ENCODE peak calls at places on chromosomes 4 and X, in eight cellular contexts. One of them, this sample, is unnamed. For H3K36me3 and H3K9me3, the result is how much of the 10 kb centered on the place peaks cover.

GRCh38 chrX:87434618-87435017 is 83.0 kb upstream of the KLHL4 start:
- DNase-seq in neuronal stem cell: no peak
- DNase-seq in IMR-90: no peak
- DNase-seq in GM23248: no peak
- DNase-seq in colonic mucosa: no peak
- DNase-seq in HepG2: no peak
- DNase-seq in fibroblast of lung: no peak
- DNase-seq in PC-3: no peak
- DNase-seq in this sample: no peak

GRCh38 chr4:147724468-147725201 is 7.3 kb upstream of the ARHGAP10 start:
- DNase-seq in neuronal stem cell: no peak
- DNase-seq in PC-3: no peak
- DNase-seq in HepG2: no peak
- DNase-seq in fibroblast of lung: no peak
- DNase-seq in GM23248: no peak
- DNase-seq in colonic mucosa: no peak
- DNase-seq in IMR-90: no peak
- DNase-seq in this sample: no peak

GRCh38 chr4:183468210-183469095 is 24.0 kb downstream of the CDKN2AIP start:
- DNase-seq in GM23248: peak
- DNase-seq in IMR-90: peak
- DNase-seq in colonic mucosa: no peak
- DNase-seq in neuronal stem cell: no peak
- DNase-seq in HepG2: peak
- DNase-seq in fibroblast of lung: no peak
- DNase-seq in PC-3: peak
- DNase-seq in this sample: no peak

GRCh38 chrX:34656842-34657780 is at the start of gene TMEM47:
- DNase-seq in neuronal stem cell: peak
- DNase-seq in PC-3: peak
- DNase-seq in IMR-90: peak
- DNase-seq in HepG2: no peak
- DNase-seq in colonic mucosa: peak
- DNase-seq in fibroblast of lung: peak
- DNase-seq in GM23248: peak
- DNase-seq in this sample: no peak

GRCh38 chr4:56130609-56131150 is 181.9 kb downstream of the CEP135 start:
- DNase-seq in GM23248: peak
- DNase-seq in HepG2: no peak
- DNase-seq in PC-3: no peak
- DNase-seq in neuronal stem cell: no peak
- DNase-seq in colonic mucosa: no peak
- DNase-seq in IMR-90: no peak
- DNase-seq in fibroblast of lung: peak
- DNase-seq in this sample: no peak

GRCh38 chr4:101040776-101041175 is 306.6 kb downstream of the PPP3CA start:
- DNase-seq in neuronal stem cell: no peak
- DNase-seq in HepG2: no peak
- DNase-seq in fibroblast of lung: no peak
- DNase-seq in colonic mucosa: no peak
- DNase-seq in GM23248: no peak
- DNase-seq in IMR-90: no peak
- DNase-seq in PC-3: no peak
- DNase-seq in this sample: no peak

GRCh38 chr4:40254961-40255721 is 58.3 kb downstream of the RHOH start:
- DNase-seq in HepG2: peak
- DNase-seq in colonic mucosa: no peak
- DNase-seq in IMR-90: peak
- DNase-seq in fibroblast of lung: peak
- DNase-seq in GM23248: peak
- DNase-seq in PC-3: peak
- DNase-seq in neuronal stem cell: no peak
- DNase-seq in this sample: no peak

GRCh38 chrX:119686087-119686639 is 6.8 kb downstream of the SEPTIN6 start:
- DNase-seq in GM23248: peak
- DNase-seq in PC-3: no peak
- DNase-seq in HepG2: no peak
- DNase-seq in neuronal stem cell: no peak
- DNase-seq in colonic mucosa: no peak
- DNase-seq in IMR-90: no peak
- DNase-seq in fibroblast of lung: no peak
- DNase-seq in this sample: peak

GRCh38 chrX:103845165-103845653 is 13.2 kb upstream of the RAB9B start:
- DNase-seq in HepG2: peak
- DNase-seq in IMR-90: peak
- DNase-seq in fibroblast of lung: peak
- DNase-seq in colonic mucosa: peak
- DNase-seq in neuronal stem cell: peak
- DNase-seq in PC-3: peak
- DNase-seq in GM23248: peak
- DNase-seq in this sample: peak

GRCh38 chr4:105022811-105023667 is 123.6 kb upstream of the TET2 start:
- DNase-seq in GM23248: no peak
- DNase-seq in neuronal stem cell: no peak
- DNase-seq in HepG2: no peak
- DNase-seq in fibroblast of lung: peak
- DNase-seq in IMR-90: peak
- DNase-seq in colonic mucosa: no peak
- DNase-seq in PC-3: peak
- DNase-seq in this sample: no peak

GRCh38 chrX:47518105-47518504 is 35.1 kb upstream of the ZNF41 start:
- DNase-seq in GM23248: no peak
- DNase-seq in colonic mucosa: no peak
- DNase-seq in IMR-90: no peak
- DNase-seq in PC-3: peak
- DNase-seq in fibroblast of lung: peak
- DNase-seq in HepG2: peak
- DNase-seq in neuronal stem cell: no peak
- DNase-seq in this sample: no peak

GRCh38 chrX:56764153-56764974 is 35.3 kb downstream of the NBDY start:
- DNase-seq in GM23248: peak
- DNase-seq in fibroblast of lung: peak
- DNase-seq in colonic mucosa: peak
- DNase-seq in PC-3: peak
- DNase-seq in neuronal stem cell: peak
- DNase-seq in IMR-90: peak
- DNase-seq in HepG2: peak
- DNase-seq in this sample: peak

GRCh38 chrX:131402124-131402811 is 113.2 kb upstream of the IGSF1 start:
- DNase-seq in HepG2: no peak
- DNase-seq in colonic mucosa: no peak
- DNase-seq in neuronal stem cell: no peak
- DNase-seq in PC-3: no peak
- DNase-seq in IMR-90: no peak
- DNase-seq in fibroblast of lung: no peak
- DNase-seq in GM23248: no peak
- DNase-seq in this sample: no peak

GRCh38 chrX:72201836-72202536 is 20.4 kb downstream of the PIN4 start:
- DNase-seq in HepG2: no peak
- DNase-seq in fibroblast of lung: peak
- DNase-seq in colonic mucosa: no peak
- DNase-seq in PC-3: peak
- DNase-seq in GM23248: peak
- DNase-seq in neuronal stem cell: no peak
- DNase-seq in IMR-90: peak
- DNase-seq in this sample: peak

DNA sequence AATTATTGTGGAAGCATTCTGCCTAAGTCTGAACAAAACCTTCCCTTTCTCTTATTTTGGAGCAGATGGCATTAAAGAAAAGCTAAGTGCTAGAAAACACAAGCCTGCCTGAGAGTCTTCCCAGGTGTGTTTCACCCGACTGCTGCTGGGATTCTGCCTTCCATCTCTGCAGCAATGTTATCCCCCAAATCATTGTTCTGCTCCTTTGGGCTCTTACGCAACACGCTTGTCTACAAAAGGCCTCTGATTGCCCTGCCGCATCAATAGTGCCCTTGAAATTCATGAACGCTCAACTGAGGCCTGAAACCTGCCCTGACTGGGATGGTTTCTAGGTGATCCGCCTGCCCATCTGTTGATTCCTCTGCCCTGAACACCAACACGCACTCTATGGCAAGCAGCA is 80.3 kb downstream of the SEL1L3 start:
- DNase-seq in GM23248: no peak
- DNase-seq in HepG2: no peak
- DNase-seq in colonic mucosa: no peak
- DNase-seq in fibroblast of lung: no peak
- DNase-seq in PC-3: no peak
- DNase-seq in neuronal stem cell: no peak
- DNase-seq in IMR-90: no peak
- DNase-seq in this sample: no peak
- H3K36me3 ChIP-seq in GM23248: under half
- H3K36me3 ChIP-seq in HepG2: under half
- H3K36me3 ChIP-seq in colonic mucosa: under half
- H3K36me3 ChIP-seq in fibroblast of lung: under half
- H3K36me3 ChIP-seq in PC-3: under half
- H3K36me3 ChIP-seq in neuronal stem cell: under half
- H3K36me3 ChIP-seq in IMR-90: under half
- H3K36me3 ChIP-seq in this sample: half or more

GRCh38 chrX:145687707-145688106 is 129.9 kb upstream of the SLITRK2 start:
- DNase-seq in GM23248: no peak
- DNase-seq in PC-3: no peak
- DNase-seq in colonic mucosa: no peak
- DNase-seq in neuronal stem cell: no peak
- DNase-seq in HepG2: no peak
- DNase-seq in fibroblast of lung: no peak
- DNase-seq in IMR-90: no peak
- DNase-seq in this sample: no peak
- H3K9me3 ChIP-seq in GM23248: under half
- H3K9me3 ChIP-seq in PC-3: under half
- H3K9me3 ChIP-seq in colonic mucosa: under half
- H3K9me3 ChIP-seq in neuronal stem cell: under half
- H3K9me3 ChIP-seq in HepG2: under half
- H3K9me3 ChIP-seq in fibroblast of lung: under half
- H3K9me3 ChIP-seq in IMR-90: under half
- H3K9me3 ChIP-seq in this sample: under half

DNA sequence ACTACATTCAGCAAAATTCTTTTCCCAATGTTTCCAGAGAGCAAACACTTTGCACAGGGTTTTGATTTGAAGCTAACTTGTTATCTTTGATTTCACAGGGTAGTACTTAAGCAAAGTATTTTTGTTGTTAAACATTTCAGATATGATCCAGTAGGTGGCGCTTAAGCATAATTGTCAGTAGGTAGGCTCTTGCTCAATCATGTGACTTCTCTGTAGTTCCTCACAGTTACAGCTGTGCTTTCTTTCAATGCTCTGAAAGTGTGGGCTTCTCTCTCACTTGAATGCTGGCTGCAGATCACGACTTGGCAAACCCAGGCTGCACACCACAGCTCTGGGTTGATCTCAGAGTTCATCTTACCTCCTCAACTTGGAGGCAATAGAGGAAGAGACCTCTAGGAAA is 1016.5 kb downstream of the SH3BGRL start:
- DNase-seq in HepG2: peak
- DNase-seq in GM23248: peak
- DNase-seq in IMR-90: peak
- DNase-seq in PC-3: peak
- DNase-seq in neuronal stem cell: peak
- DNase-seq in colonic mucosa: no peak
- DNase-seq in fibroblast of lung: peak
- DNase-seq in this sample: peak
- H3K9ac ChIP-seq in HepG2: no peak
- H3K9ac ChIP-seq in GM23248: no peak
- H3K9ac ChIP-seq in IMR-90: no peak
- H3K9ac ChIP-seq in PC-3: no peak
- H3K9ac ChIP-seq in neuronal stem cell: no peak
- H3K9ac ChIP-seq in colonic mucosa: no peak
- H3K9ac ChIP-seq in fibroblast of lung: no peak
- H3K9ac ChIP-seq in this sample: no peak

GRCh38 chr4:84683065-84683464 is 100.1 kb downstream of the CDS1 start:
- DNase-seq in neuronal stem cell: no peak
- DNase-seq in PC-3: no peak
- DNase-seq in colonic mucosa: no peak
- DNase-seq in HepG2: no peak
- DNase-seq in GM23248: no peak
- DNase-seq in fibroblast of lung: no peak
- DNase-seq in IMR-90: no peak
- DNase-seq in this sample: no peak
- H3K36me3 ChIP-seq in neuronal stem cell: half or more
- H3K36me3 ChIP-seq in PC-3: under half
- H3K36me3 ChIP-seq in colonic mucosa: under half
- H3K36me3 ChIP-seq in HepG2: under half
- H3K36me3 ChIP-seq in GM23248: under half
- H3K36me3 ChIP-seq in fibroblast of lung: under half
- H3K36me3 ChIP-seq in IMR-90: under half
- H3K36me3 ChIP-seq in this sample: under half

GRCh38 chrX:2348225-2348624 is 152.6 kb downstream of the DHRSX start:
- DNase-seq in colonic mucosa: no peak
- DNase-seq in fibroblast of lung: no peak
- DNase-seq in IMR-90: no peak
- DNase-seq in GM23248: no peak
- DNase-seq in neuronal stem cell: peak
- DNase-seq in HepG2: no peak
- DNase-seq in PC-3: no peak
- DNase-seq in this sample: no peak
- H3K9me3 ChIP-seq in colonic mucosa: under half
- H3K9me3 ChIP-seq in fibroblast of lung: under half
- H3K9me3 ChIP-seq in IMR-90: under half
- H3K9me3 ChIP-seq in GM23248: under half
- H3K9me3 ChIP-seq in neuronal stem cell: under half
- H3K9me3 ChIP-seq in HepG2: under half
- H3K9me3 ChIP-seq in PC-3: under half
- H3K9me3 ChIP-seq in this sample: under half

This sample was measured in Karpas-422.